ENCODE peak calls at places on chromosomes 6 and 20, in four cellular contexts. X is WTC11, J is A549, F is HepG2. S is an unnamed sample.

GRCh38 chr20:6130045-6130444 is 7.2 kb upstream of the FERMT1 start:
- DNase-seq in X (no peak), J (no peak), F (no peak), S (no peak)

GRCh38 chr6:85574932-85575598 is 18.6 kb downstream of the SNX14 start:
- DNase-seq in X (no peak), J (peak; percentile 72), F (peak; percentile 52), S (no peak)

GRCh38 chr6:16355699-16356481 is 117.5 kb downstream of the GMPR start:
- DNase-seq in X (no peak), J (peak; percentile 21), F (no peak), S (no peak)

GRCh38 chr20:59148713-59149493 is 14.7 kb upstream of the ZNF831 start:
- DNase-seq in X (no peak), J (no peak), F (no peak), S (no peak)

GRCh38 chr6:166167258-166167731 is 356 bp downstream of the TBXT start:
- DNase-seq in X (peak; percentile 59), J (no peak), F (no peak), S (no peak)

GRCh38 chr20:44471481-44471882 is 4.2 kb upstream of the TTPAL start:
- DNase-seq in X (no peak), J (peak; percentile 35), F (peak; percentile 86), S (peak; percentile 16)

GRCh38 chr6:71211799-71212198 is 76.8 kb upstream of the OGFRL1 start:
- DNase-seq in X (no peak), J (no peak), F (no peak), S (no peak)

GRCh38 chr6:110270166-110270565 is 88.0 kb downstream of the METTL24 start:
- DNase-seq in X (peak; percentile 33), J (no peak), F (no peak), S (no peak)

GRCh38 chr6:85354761-85355618 is 94.9 kb upstream of the NT5E start:
- DNase-seq in X (peak; percentile 78), J (peak; percentile 59), F (peak; percentile 36), S (peak; percentile 79)

GRCh38 chr6:132025468-132025867 is 74.3 kb upstream of the CCN2 start:
- DNase-seq in X (no peak), J (no peak), F (no peak), S (no peak)

GRCh38 chr6:108114861-108115597 is 40.5 kb upstream of the OSTM1 start:
- DNase-seq in X (peak; percentile 74), J (peak; percentile 41), F (no peak), S (no peak)

GRCh38 chr20:44003609-44004008 is 89.0 kb downstream of the TOX2 start:
- DNase-seq in X (no peak), J (no peak), F (no peak), S (no peak)

GRCh38 chr6:137738197-137738596 is 128.9 kb upstream of the TNFAIP3 start:
- DNase-seq in X (no peak), J (peak; percentile 34), F (no peak), S (no peak)

GRCh38 chr6:132643547-132643946 is 15.4 kb downstream of the TAAR1 start:
- DNase-seq in X (no peak), J (no peak), F (no peak), S (no peak)

GRCh38 chr20:50226093-50226974 is 35.7 kb downstream of the CEBPB start:
- DNase-seq in X (no peak), J (no peak), F (no peak), S (peak; percentile 42)

GRCh38 chr20:59938696-59939051 is 1.4 kb downstream of the PPP1R3D start:
- DNase-seq in X (no peak), J (no peak), F (no peak), S (no peak)

GRCh38 chr20:346640-347316 is at the start of gene NRSN2:
- DNase-seq in X (peak; percentile 66), J (peak; percentile 77), F (peak; percentile 72), S (peak; percentile 76)

GRCh38 chr6:113634352-113635163 is 222.6 kb upstream of the MARCKS start:
- DNase-seq in X (no peak), J (peak; percentile 51), F (no peak), S (no peak)

GRCh38 chr6:25942561-25943147 is 12.2 kb upstream of the SLC17A2 start:
- DNase-seq in X (no peak), J (peak; percentile 64), F (peak; percentile 76), S (peak; percentile 33)

GRCh38 chr6:27138837-27139752 is 108.4 kb upstream of the PRSS16 start:
- DNase-seq in X (peak; percentile 77), J (peak; percentile 84), F (no peak), S (peak; percentile 74)

GRCh38 chr20:3203315-3204123 is 963 bp downstream of the DDRGK1 start:
- DNase-seq in X (no peak), J (no peak), F (peak; percentile 50), S (peak; percentile 51)

GRCh38 chr6:4380881-4381281 is 245.5 kb upstream of the ECI2 start:
- DNase-seq in X (no peak), J (no peak), F (no peak), S (no peak)

GRCh38 chr6:35919085-35919826 is 1.6 kb downstream of the SRPK1 start:
- DNase-seq in X (no peak), J (peak; percentile 23), F (peak; percentile 75), S (peak; percentile 35)

GRCh38 chr6:122790740-122791679 is 2.0 kb downstream of the SMPDL3A start:
- DNase-seq in X (no peak), J (no peak), F (peak; percentile 86), S (no peak)

GRCh38 chr20:59123011-59123676 is 40.5 kb upstream of the ZNF831 start:
- DNase-seq in X (no peak), J (no peak), F (no peak), S (no peak)

GRCh38 chr6:23302499-23302898 is 733.1 kb downstream of the HDGFL1 start:
- DNase-seq in X (no peak), J (no peak), F (no peak), S (no peak)

GRCh38 chr20:35947907-35948306 is 6.4 kb downstream of the SCAND1 start:
- DNase-seq in X (no peak), J (no peak), F (no peak), S (no peak)

GRCh38 chr6:53512631-53513030 is 32.3 kb downstream of the GCLC start:
- DNase-seq in X (no peak), J (no peak), F (no peak), S (no peak)

GRCh38 chr20:20782221-20782620 is 69.8 kb upstream of the RALGAPA2 start:
- DNase-seq in X (no peak), J (no peak), F (no peak), S (no peak)

GRCh38 chr6:2147737-2148448 is 97.5 kb downstream of the GMDS start:
- DNase-seq in X (no peak), J (no peak), F (no peak), S (no peak)

GRCh38 chr6:24183584-24183983 is 57.6 kb downstream of the NRSN1 start:
- DNase-seq in X (no peak), J (no peak), F (no peak), S (no peak)

GRCh38 chr6:27176096-27176495 is 71.4 kb upstream of the PRSS16 start:
- DNase-seq in X (no peak), J (no peak), F (no peak), S (no peak)

GRCh38 chr6:100435299-100435698 is 29.4 kb downstream of the SIM1 start:
- DNase-seq in X (no peak), J (peak; percentile 75), F (no peak), S (no peak)

GRCh38 chr6:26383624-26384417 is 913 bp downstream of the BTN2A2 start:
- DNase-seq in X (peak; percentile 26), J (peak; percentile 27), F (no peak), S (peak; percentile 40)

GRCh38 chr20:58692579-58693225 is at the start of gene NPEPL1:
- DNase-seq in X (peak; percentile 58), J (peak; percentile 78), F (no peak), S (no peak)

GRCh38 chr20:62740286-62741141 is 31.9 kb downstream of the NTSR1 start:
- DNase-seq in X (peak; percentile 13), J (peak; percentile 70), F (peak; percentile 54), S (peak; percentile 83)

GRCh38 chr6:93423542-93423941 is 4.2 kb upstream of the EPHA7 start:
- DNase-seq in X (peak; percentile 60), J (peak; percentile 62), F (peak; percentile 62), S (no peak)

GRCh38 chr6:81844686-81845085 is 92.2 kb upstream of the TENT5A start:
- DNase-seq in X (no peak), J (no peak), F (no peak), S (no peak)

GRCh38 chr6:73515204-73516101 is 5.4 kb downstream of the EEF1A1 start:
- DNase-seq in X (peak; percentile 23), J (peak; percentile 80), F (peak; percentile 73), S (peak; percentile 27)

GRCh38 chr6:14671261-14671681 is 553.7 kb downstream of the CD83 start:
- DNase-seq in X (no peak), J (no peak), F (no peak), S (no peak)
- TF ChIP-seq NR3C1 in X (no peak), J (no peak), F (no peak), S (no peak)

GRCh38 chr6:43668151-43669028 is 19.2 kb downstream of the MRPS18A start:
- DNase-seq in X (peak; percentile 70), J (peak; percentile 63), F (peak; percentile 76), S (peak; percentile 76)

GRCh38 chr6:43670623-43670986 is 17.0 kb downstream of the MRPS18A start:
- DNase-seq in X (no peak), J (no peak), F (no peak), S (no peak)

GRCh38 chr6:43669922-43670622 is 17.5 kb downstream of the MRPS18A start:
- DNase-seq in X (no peak), J (no peak), F (no peak), S (peak; percentile 52)

GRCh38 chr6:43667245-43668150 is 20.1 kb downstream of the MRPS18A start:
- DNase-seq in X (peak; percentile 88), J (peak; percentile 68), F (peak; percentile 76), S (peak; percentile 84)

GRCh38 chr6:43669050-43669921 is 18.3 kb downstream of the MRPS18A start:
- DNase-seq in X (no peak), J (no peak), F (no peak), S (peak; percentile 40)
- TF ChIP-seq NR3C1 in X (no peak), J (no peak), F (no peak), S (no peak)

DNA sequence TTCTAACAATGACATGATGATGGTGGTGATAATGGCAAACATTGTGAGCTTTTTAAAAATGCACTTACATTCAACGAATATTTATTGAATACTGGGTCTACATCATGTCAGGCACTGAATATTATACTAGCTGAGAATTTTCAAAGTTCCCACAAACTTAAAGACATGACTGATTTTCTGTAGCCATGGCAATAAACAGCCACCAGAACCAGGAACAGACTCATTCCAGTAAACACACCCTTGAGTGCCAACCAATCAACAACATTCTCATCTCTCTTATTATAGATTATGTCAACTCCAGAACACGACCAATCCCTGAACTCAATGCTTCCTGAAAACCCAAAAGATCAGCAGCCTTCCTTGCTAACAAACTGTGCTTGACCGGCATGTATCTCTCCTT is 212.4 kb upstream of the RUNX2 start:
- DNase-seq in X (no peak), J (peak; percentile 9), F (no peak), S (no peak)
- TF ChIP-seq NR3C1 in X (no peak), J (no peak), F (no peak), S (no peak)

GRCh38 chr20:48405909-48406308 is 421.9 kb downstream of the PREX1 start:
- DNase-seq in X (peak; percentile 55), J (peak; percentile 14), F (peak; percentile 56), S (peak; percentile 18)
- TF ChIP-seq NR3C1 in X (no peak), J (no peak), F (no peak), S (no peak)

GRCh38 chr6:139265512-139266190 is 26.1 kb downstream of the TXLNB start:
- DNase-seq in X (no peak), J (no peak), F (no peak), S (no peak)
- TF ChIP-seq NR3C1 in X (no peak), J (no peak), F (no peak), S (no peak)

GRCh38 chr6:83193747-83194582 is 808 bp downstream of the RWDD2A start:
- DNase-seq in X (peak; percentile 87), J (peak; percentile 18), F (peak; percentile 30), S (peak; percentile 63)
- TF ChIP-seq NR3C1 in X (no peak), J (no peak), F (no peak), S (no peak)